ENCODE peak calls at places on chromosomes 13 and 19, in five cellular contexts. J is neuronal stem cell, H is colonic mucosa, R is AG04450, D is tibial artery. L is an unnamed sample.

GRCh38 chr13:48066310-48066989 is 28.5 kb downstream of the MED4 start:
- DNase-seq in D (no peak), H (no peak), J (no peak), R (no peak), L (no peak)

GRCh38 chr19:53394522-53394973 is 401 bp upstream of the ZNF765 start:
- DNase-seq in R (no peak), D (peak; percentile 49), H (no peak), J (no peak), L (peak; percentile 25)

GRCh38 chr19:35545855-35546381 is 492 bp downstream of the TMEM147 start:
- DNase-seq in H (peak; percentile 48), D (no peak), R (no peak), J (no peak), L (peak; percentile 53)

GRCh38 chr13:110403721-110404120 is 96.6 kb downstream of the COL4A2 start:
- DNase-seq in H (no peak), J (no peak), D (no peak), R (no peak), L (no peak)

GRCh38 chr19:38769635-38770211 is 3.6 kb downstream of the LGALS7 start:
- DNase-seq in R (peak; percentile 16), H (peak; percentile 92), J (no peak), D (peak; percentile 86), L (peak; percentile 76)

GRCh38 chr13:102599451-102600012 is 2.7 kb downstream of the TPP2 start:
- DNase-seq in H (no peak), R (no peak), J (no peak), D (no peak), L (no peak)

GRCh38 chr13:93522486-93522885 is 295.9 kb downstream of the GPC6 start:
- DNase-seq in R (no peak), D (no peak), H (no peak), J (no peak), L (no peak)

GRCh38 chr13:94112227-94112626 is 367.3 kb downstream of the DCT start:
- DNase-seq in H (no peak), J (no peak), R (peak; percentile 89), D (peak; percentile 28), L (no peak)

GRCh38 chr13:64075543-64076271 is 2660.1 kb upstream of the PCDH20 start:
- DNase-seq in H (no peak), R (no peak), J (no peak), D (no peak), L (no peak)

GRCh38 chr13:107370036-107370785 is 802.3 kb upstream of the ARGLU1 start:
- DNase-seq in J (no peak), D (no peak), R (peak; percentile 59), H (no peak), L (no peak)

GRCh38 chr19:56837892-56838679 is 2.4 kb downstream of the PEG3 start:
- DNase-seq in R (no peak), J (peak; percentile 75), D (peak; percentile 80), H (peak; percentile 22), L (peak; percentile 78)

GRCh38 chr13:41428155-41428554 is 29.2 kb upstream of the RGCC start:
- DNase-seq in R (no peak), J (peak; percentile 6), H (peak; percentile 20), D (no peak), L (no peak)

GRCh38 chr13:29594710-29595379 is 643 bp downstream of the SLC7A1 start:
- DNase-seq in H (peak; percentile 51), D (peak; percentile 75), J (peak; percentile 29), R (peak; percentile 2), L (peak; percentile 86)

GRCh38 chr19:52535831-52536800 is 8.6 kb downstream of the ZNF808 start:
- DNase-seq in J (peak; percentile 82), H (peak; percentile 72), R (peak; percentile 24), D (peak; percentile 91), L (peak; percentile 75)

GRCh38 chr13:80010846-80011245 is 330.1 kb downstream of the SPRY2 start:
- DNase-seq in J (no peak), R (no peak), H (no peak), D (no peak), L (no peak)

GRCh38 chr19:48635966-48636858 is 967 bp downstream of the DBP start:
- DNase-seq in J (no peak), D (peak; percentile 62), R (no peak), H (peak; percentile 72), L (peak; percentile 70)

GRCh38 chr19:11570039-11570462 is 7.4 kb downstream of the ACP5 start:
- DNase-seq in R (no peak), J (no peak), D (no peak), H (no peak), L (no peak)

GRCh38 chr13:51230473-51231105 is 8.4 kb downstream of the FAM124A start:
- DNase-seq in R (no peak), D (peak; percentile 62), J (no peak), H (peak; percentile 36), L (no peak)

GRCh38 chr19:58558623-58559274 is 338 bp upstream of the UBE2M start:
- DNase-seq in D (peak; percentile 98), R (peak; percentile 97), J (peak; percentile 99), H (peak; percentile 99), L (peak; percentile 100)

GRCh38 chr13:31540316-31540715 is 199.0 kb upstream of the RXFP2 start:
- DNase-seq in R (no peak), D (no peak), J (no peak), H (no peak), L (no peak)

GRCh38 chr19:6228523-6229215 is 51.1 kb downstream of the MLLT1 start:
- DNase-seq in H (no peak), R (no peak), J (no peak), D (no peak), L (no peak)
- H3K4me3 ChIP-seq in H (no peak overlapping the region), R (no peak overlapping the region), J (no peak overlapping the region), D (no peak overlapping the region), L (no peak overlapping the region)

GRCh38 chr19:15108845-15109767 is 1.9 kb downstream of the SYDE1 start:
- DNase-seq in D (no peak), R (no peak), J (no peak), H (no peak), L (no peak)

GRCh38 chr19:15110418-15110815 is 3.2 kb downstream of the SYDE1 start:
- DNase-seq in J (no peak), R (no peak), H (no peak), D (no peak), L (no peak)

GRCh38 chr19:15109768-15110417 is 2.7 kb downstream of the SYDE1 start:
- DNase-seq in D (no peak), H (no peak), R (no peak), J (no peak), L (peak; percentile 75)

GRCh38 chr19:15107056-15108010 is at the start of gene SYDE1:
- DNase-seq in J (peak; percentile 71), H (no peak), D (no peak), R (no peak), L (peak; percentile 36)

GRCh38 chr19:15108145-15108844 is 1.1 kb downstream of the SYDE1 start:
- DNase-seq in D (peak; percentile 43), R (no peak), J (no peak), H (no peak), L (no peak)
- H3K4me3 ChIP-seq in D (peak overlapping the region; percentile 99), R (peak overlapping the region; percentile 78), J (peak overlapping the region; percentile 84), H (peak overlapping the region; percentile 39), L (peak overlapping the region; percentile 55)

GRCh38 chr19:16625183-16625958 is 2.6 kb downstream of the MED26 start:
- DNase-seq in R (no peak), H (no peak), J (no peak), D (no peak), L (no peak)
- H3K4me3 ChIP-seq in R (no peak overlapping the region), H (no peak overlapping the region), J (no peak overlapping the region), D (no peak overlapping the region), L (no peak overlapping the region)

GRCh38 chr13:59363950-59364349 is 799.8 kb downstream of the DIAPH3 start:
- DNase-seq in R (no peak), H (no peak), D (no peak), J (no peak), L (no peak)
- H3K4me3 ChIP-seq in R (no peak overlapping the region), H (no peak overlapping the region), D (no peak overlapping the region), J (no peak overlapping the region), L (no peak overlapping the region)

GRCh38 chr19:49690073-49690655 is 752 bp upstream of the CPT1C start:
- DNase-seq in H (no peak), J (no peak), D (no peak), R (no peak), L (no peak)

GRCh38 chr19:49690656-49691242 is at the start of gene CPT1C:
- DNase-seq in R (peak; percentile 61), J (peak; percentile 91), H (peak; percentile 85), D (peak; percentile 75), L (peak; percentile 76)

GRCh38 chr19:49687566-49688316 is 1.7 kb upstream of the ADM5 start:
- DNase-seq in D (no peak), J (no peak), R (no peak), H (no peak), L (no peak)

GRCh38 chr19:49688531-49689132 is 762 bp upstream of the ADM5 start:
- DNase-seq in R (no peak), J (no peak), H (no peak), D (no peak), L (no peak)

DNA sequence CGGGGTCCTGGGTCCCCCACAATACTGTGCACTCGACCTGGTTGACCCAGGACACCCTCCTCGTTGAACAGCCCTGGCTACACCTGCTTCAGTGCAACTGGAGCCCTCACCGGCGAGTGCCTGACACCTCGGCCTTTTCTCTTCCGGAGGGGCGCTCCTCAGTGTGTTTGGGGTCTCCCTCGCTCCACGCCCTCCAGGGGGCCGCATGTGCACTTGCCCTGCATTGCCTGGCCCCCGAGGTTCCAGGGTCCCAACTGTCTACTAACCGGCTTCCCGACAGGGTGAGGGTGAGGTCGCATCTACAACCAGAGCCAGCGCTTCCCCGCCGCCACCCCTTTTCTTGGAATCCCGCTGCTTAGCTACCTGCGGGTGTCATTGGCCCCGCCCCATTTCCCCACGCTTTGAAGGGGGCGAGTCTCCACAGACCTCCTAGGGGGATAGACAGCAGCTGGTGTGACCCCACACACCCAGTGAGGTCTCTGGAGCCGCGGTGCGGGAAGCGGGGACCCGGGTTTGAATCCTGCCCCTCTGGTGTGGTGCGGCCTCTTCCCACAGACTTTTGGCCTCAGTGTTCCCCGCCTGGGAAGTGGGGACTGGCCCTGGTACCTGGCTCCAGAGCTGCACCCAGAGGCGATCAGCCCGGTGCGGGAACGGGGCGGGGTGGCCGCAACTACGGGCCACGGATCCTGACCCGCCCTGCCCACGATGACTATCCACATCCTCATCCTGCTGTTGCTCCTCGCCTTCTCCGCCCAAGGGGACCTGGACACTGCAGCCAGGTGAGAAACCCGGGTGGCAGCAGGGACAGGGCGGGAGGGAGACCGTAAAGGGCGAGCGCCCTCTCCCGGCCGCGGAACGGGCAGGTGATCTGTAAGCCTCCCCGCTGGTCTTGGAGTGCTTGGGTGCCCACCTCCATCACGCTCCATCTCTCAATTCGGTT is at the start of gene ADM5:
- DNase-seq in R (no peak), J (no peak), D (no peak), H (peak; percentile 78), L (peak; percentile 67)
- H3K4me3 ChIP-seq in R (peak within 1 kb of the TSS; percentile 73), J (peak within 1 kb of the TSS; percentile 55), D (peak within 1 kb of the TSS; percentile 54), H (peak within 1 kb of the TSS; percentile 42), L (peak within 1 kb of the TSS; percentile 58)

DNA sequence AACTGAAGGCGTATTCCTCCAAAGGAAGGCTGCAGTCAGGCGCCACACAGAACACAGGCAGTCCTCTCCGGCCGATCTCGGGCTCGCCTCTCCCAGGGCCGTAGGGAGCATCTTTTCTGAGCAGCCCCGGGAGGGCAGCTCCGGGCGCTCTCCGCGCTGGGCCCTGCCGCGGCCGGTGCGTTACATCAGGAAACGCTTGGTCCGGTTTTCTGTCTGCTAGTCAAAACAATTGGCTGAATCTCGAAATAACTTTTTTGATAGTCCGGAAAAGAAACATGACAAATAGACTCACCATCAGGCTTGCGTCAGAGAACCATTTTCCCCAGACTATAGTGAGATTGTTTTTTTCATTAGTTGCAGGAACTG is 115.4 kb downstream of the KCNRG start:
- DNase-seq in D (peak; percentile 45), R (no peak), H (peak; percentile 32), J (peak; percentile 46), L (no peak)
- H3K4me3 ChIP-seq in D (peak overlapping the region; percentile 71), R (peak overlapping the region; percentile 53), H (peak overlapping the region; percentile 35), J (peak overlapping the region; percentile 50), L (no peak overlapping the region)

GRCh38 chr19:2984196-2984490 is 6.8 kb downstream of the TLE6 start:
- DNase-seq in J (peak; percentile 78), R (no peak), D (no peak), H (no peak), L (no peak)
- H3K4me3 ChIP-seq in J (peak overlapping the region; percentile 21), R (peak overlapping the region; percentile 57), D (peak overlapping the region; percentile 42), H (no peak overlapping the region), L (peak overlapping the region; percentile 33)

L was measured in pancreas.